ENCODE peak calls at places on chromosome 3, in eight cellular contexts. One of them, this sample, is unnamed.

GRCh38 chr3:187989458-187990153 is 164.4 kb upstream of the LPP start:
- DNase-seq in adrenal gland: no peak
- DNase-seq in psoas muscle: no peak
- DNase-seq in tibial artery: no peak
- DNase-seq in effector memory CD4-positive, alpha-beta T cell: no peak
- DNase-seq in left ventricle myocardium inferior: no peak
- DNase-seq in body of pancreas: no peak
- DNase-seq in tibial nerve: no peak
- DNase-seq in this sample: no peak

GRCh38 chr3:81195483-81195882 is 566.0 kb downstream of the GBE1 start:
- DNase-seq in adrenal gland: no peak
- DNase-seq in psoas muscle: no peak
- DNase-seq in tibial artery: no peak
- DNase-seq in effector memory CD4-positive, alpha-beta T cell: no peak
- DNase-seq in left ventricle myocardium inferior: no peak
- DNase-seq in body of pancreas: no peak
- DNase-seq in tibial nerve: no peak
- DNase-seq in this sample: no peak

GRCh38 chr3:131555456-131555855 is 52.7 kb upstream of the MRPL3 start:
- DNase-seq in adrenal gland: no peak
- DNase-seq in psoas muscle: no peak
- DNase-seq in tibial artery: no peak
- DNase-seq in effector memory CD4-positive, alpha-beta T cell: no peak
- DNase-seq in left ventricle myocardium inferior: no peak
- DNase-seq in body of pancreas: no peak
- DNase-seq in tibial nerve: no peak
- DNase-seq in this sample: no peak

GRCh38 chr3:142886938-142887337 is 1.9 kb downstream of the PCOLCE2 start:
- DNase-seq in adrenal gland: no peak
- DNase-seq in psoas muscle: no peak
- DNase-seq in tibial artery: no peak
- DNase-seq in effector memory CD4-positive, alpha-beta T cell: no peak
- DNase-seq in left ventricle myocardium inferior: no peak
- DNase-seq in body of pancreas: no peak
- DNase-seq in tibial nerve: no peak
- DNase-seq in this sample: no peak

GRCh38 chr3:25493786-25494185 is 65.7 kb downstream of the RARB start:
- DNase-seq in adrenal gland: no peak
- DNase-seq in psoas muscle: no peak
- DNase-seq in tibial artery: no peak
- DNase-seq in effector memory CD4-positive, alpha-beta T cell: no peak
- DNase-seq in left ventricle myocardium inferior: no peak
- DNase-seq in body of pancreas: no peak
- DNase-seq in tibial nerve: no peak
- DNase-seq in this sample: no peak

GRCh38 chr3:63613561-63613960 is 38.9 kb upstream of the SNTN start:
- DNase-seq in adrenal gland: no peak
- DNase-seq in psoas muscle: no peak
- DNase-seq in tibial artery: no peak
- DNase-seq in effector memory CD4-positive, alpha-beta T cell: no peak
- DNase-seq in left ventricle myocardium inferior: no peak
- DNase-seq in body of pancreas: no peak
- DNase-seq in tibial nerve: no peak
- DNase-seq in this sample: no peak

GRCh38 chr3:125108833-125109540 is 53.2 kb upstream of the HEG1 start:
- DNase-seq in adrenal gland: no peak
- DNase-seq in psoas muscle: no peak
- DNase-seq in tibial artery: no peak
- DNase-seq in effector memory CD4-positive, alpha-beta T cell: no peak
- DNase-seq in left ventricle myocardium inferior: no peak
- DNase-seq in body of pancreas: no peak
- DNase-seq in tibial nerve: no peak
- DNase-seq in this sample: no peak

GRCh38 chr3:101379695-101380376 is 59.5 kb upstream of the IMPG2 start:
- DNase-seq in adrenal gland: no peak
- DNase-seq in psoas muscle: no peak
- DNase-seq in tibial artery: no peak
- DNase-seq in effector memory CD4-positive, alpha-beta T cell: no peak
- DNase-seq in left ventricle myocardium inferior: no peak
- DNase-seq in body of pancreas: no peak
- DNase-seq in tibial nerve: no peak
- DNase-seq in this sample: no peak

GRCh38 chr3:78804251-78805037 is 963.4 kb downstream of the ROBO1 start:
- DNase-seq in adrenal gland: no peak
- DNase-seq in psoas muscle: no peak
- DNase-seq in tibial artery: no peak
- DNase-seq in effector memory CD4-positive, alpha-beta T cell: no peak
- DNase-seq in left ventricle myocardium inferior: no peak
- DNase-seq in body of pancreas: no peak
- DNase-seq in tibial nerve: no peak
- DNase-seq in this sample: no peak

GRCh38 chr3:27134165-27134796 is 234.9 kb downstream of the NEK10 start:
- DNase-seq in adrenal gland: peak; percentile 72
- DNase-seq in psoas muscle: peak; percentile 60
- DNase-seq in tibial artery: peak; percentile 58
- DNase-seq in effector memory CD4-positive, alpha-beta T cell: peak; percentile 14
- DNase-seq in left ventricle myocardium inferior: peak; percentile 49
- DNase-seq in body of pancreas: peak; percentile 56
- DNase-seq in tibial nerve: peak; percentile 52
- DNase-seq in this sample: peak; percentile 67

GRCh38 chr3:197463279-197463678 is 92.5 kb downstream of the BDH1 start:
- DNase-seq in adrenal gland: no peak
- DNase-seq in psoas muscle: no peak
- DNase-seq in tibial artery: no peak
- DNase-seq in effector memory CD4-positive, alpha-beta T cell: no peak
- DNase-seq in left ventricle myocardium inferior: no peak
- DNase-seq in body of pancreas: no peak
- DNase-seq in tibial nerve: no peak
- DNase-seq in this sample: no peak

GRCh38 chr3:141086188-141086587 is 35.0 kb downstream of the SPSB4 start:
- DNase-seq in adrenal gland: no peak
- DNase-seq in psoas muscle: no peak
- DNase-seq in tibial artery: no peak
- DNase-seq in effector memory CD4-positive, alpha-beta T cell: no peak
- DNase-seq in left ventricle myocardium inferior: no peak
- DNase-seq in body of pancreas: no peak
- DNase-seq in tibial nerve: no peak
- DNase-seq in this sample: no peak
- H3K4me1 ChIP-seq in adrenal gland: no peaks in the 10 kb centered on the region
- H3K4me1 ChIP-seq in psoas muscle: peaks cover 27% of the 10 kb centered on the region
- H3K4me1 ChIP-seq in tibial artery: no peaks in the 10 kb centered on the region
- H3K4me1 ChIP-seq in effector memory CD4-positive, alpha-beta T cell: no peaks in the 10 kb centered on the region
- H3K4me1 ChIP-seq in left ventricle myocardium inferior: peaks cover 47% of the 10 kb centered on the region
- H3K4me1 ChIP-seq in body of pancreas: peaks cover 77% of the 10 kb centered on the region
- H3K4me1 ChIP-seq in tibial nerve: no peaks in the 10 kb centered on the region
- H3K4me1 ChIP-seq in this sample: no peaks in the 10 kb centered on the region

GRCh38 chr3:54954019-54954418 is 26.2 kb upstream of the LRTM1 start:
- DNase-seq in adrenal gland: peak; percentile 64
- DNase-seq in psoas muscle: peak; percentile 17
- DNase-seq in tibial artery: no peak
- DNase-seq in effector memory CD4-positive, alpha-beta T cell: no peak
- DNase-seq in left ventricle myocardium inferior: no peak
- DNase-seq in body of pancreas: peak; percentile 5
- DNase-seq in tibial nerve: no peak
- DNase-seq in this sample: no peak

GRCh38 chr3:54954516-54954915 is 26.7 kb upstream of the LRTM1 start:
- DNase-seq in adrenal gland: no peak
- DNase-seq in psoas muscle: no peak
- DNase-seq in tibial artery: no peak
- DNase-seq in effector memory CD4-positive, alpha-beta T cell: no peak
- DNase-seq in left ventricle myocardium inferior: no peak
- DNase-seq in body of pancreas: no peak
- DNase-seq in tibial nerve: no peak
- DNase-seq in this sample: no peak

GRCh38 chr3:54951405-54951804 is 23.5 kb upstream of the LRTM1 start:
- DNase-seq in adrenal gland: peak; percentile 84
- DNase-seq in psoas muscle: peak; percentile 86
- DNase-seq in tibial artery: peak; percentile 74
- DNase-seq in effector memory CD4-positive, alpha-beta T cell: no peak
- DNase-seq in left ventricle myocardium inferior: peak; percentile 82
- DNase-seq in body of pancreas: peak; percentile 68
- DNase-seq in tibial nerve: peak; percentile 50
- DNase-seq in this sample: no peak

GRCh38 chr3:54949491-54950044 is 21.7 kb upstream of the LRTM1 start:
- DNase-seq in adrenal gland: no peak
- DNase-seq in psoas muscle: no peak
- DNase-seq in tibial artery: no peak
- DNase-seq in effector memory CD4-positive, alpha-beta T cell: no peak
- DNase-seq in left ventricle myocardium inferior: no peak
- DNase-seq in body of pancreas: no peak
- DNase-seq in tibial nerve: no peak
- DNase-seq in this sample: no peak

GRCh38 chr3:54950391-54951003 is 22.6 kb upstream of the LRTM1 start:
- DNase-seq in adrenal gland: no peak
- DNase-seq in psoas muscle: no peak
- DNase-seq in tibial artery: no peak
- DNase-seq in effector memory CD4-positive, alpha-beta T cell: no peak
- DNase-seq in left ventricle myocardium inferior: no peak
- DNase-seq in body of pancreas: no peak
- DNase-seq in tibial nerve: no peak
- DNase-seq in this sample: no peak
- H3K4me1 ChIP-seq in adrenal gland: no peaks in the 10 kb centered on the region
- H3K4me1 ChIP-seq in psoas muscle: peaks cover 14% of the 10 kb centered on the region
- H3K4me1 ChIP-seq in tibial artery: no peaks in the 10 kb centered on the region
- H3K4me1 ChIP-seq in effector memory CD4-positive, alpha-beta T cell: no peaks in the 10 kb centered on the region
- H3K4me1 ChIP-seq in left ventricle myocardium inferior: peaks cover 34% of the 10 kb centered on the region
- H3K4me1 ChIP-seq in body of pancreas: no peaks in the 10 kb centered on the region
- H3K4me1 ChIP-seq in tibial nerve: no peaks in the 10 kb centered on the region
- H3K4me1 ChIP-seq in this sample: no peaks in the 10 kb centered on the region

GRCh38 chr3:126468028-126468891 is 7.4 kb downstream of the ZXDC start:
- DNase-seq in adrenal gland: peak; percentile 61
- DNase-seq in psoas muscle: no peak
- DNase-seq in tibial artery: peak; percentile 17
- DNase-seq in effector memory CD4-positive, alpha-beta T cell: no peak
- DNase-seq in left ventricle myocardium inferior: no peak
- DNase-seq in body of pancreas: no peak
- DNase-seq in tibial nerve: no peak
- DNase-seq in this sample: no peak

GRCh38 chr3:126469479-126469878 is 6.2 kb downstream of the ZXDC start:
- DNase-seq in adrenal gland: no peak
- DNase-seq in psoas muscle: no peak
- DNase-seq in tibial artery: peak; percentile 8
- DNase-seq in effector memory CD4-positive, alpha-beta T cell: no peak
- DNase-seq in left ventricle myocardium inferior: no peak
- DNase-seq in body of pancreas: no peak
- DNase-seq in tibial nerve: no peak
- DNase-seq in this sample: no peak

GRCh38 chr3:126466886-126467610 is 8.6 kb downstream of the ZXDC start:
- DNase-seq in adrenal gland: peak; percentile 19
- DNase-seq in psoas muscle: no peak
- DNase-seq in tibial artery: peak; percentile 8
- DNase-seq in effector memory CD4-positive, alpha-beta T cell: no peak
- DNase-seq in left ventricle myocardium inferior: no peak
- DNase-seq in body of pancreas: peak; percentile 30
- DNase-seq in tibial nerve: no peak
- DNase-seq in this sample: no peak

GRCh38 chr3:126465928-126466564 is 9.6 kb downstream of the ZXDC start:
- DNase-seq in adrenal gland: peak; percentile 52
- DNase-seq in psoas muscle: no peak
- DNase-seq in tibial artery: peak; percentile 43
- DNase-seq in effector memory CD4-positive, alpha-beta T cell: no peak
- DNase-seq in left ventricle myocardium inferior: no peak
- DNase-seq in body of pancreas: peak; percentile 83
- DNase-seq in tibial nerve: no peak
- DNase-seq in this sample: no peak

DNA sequence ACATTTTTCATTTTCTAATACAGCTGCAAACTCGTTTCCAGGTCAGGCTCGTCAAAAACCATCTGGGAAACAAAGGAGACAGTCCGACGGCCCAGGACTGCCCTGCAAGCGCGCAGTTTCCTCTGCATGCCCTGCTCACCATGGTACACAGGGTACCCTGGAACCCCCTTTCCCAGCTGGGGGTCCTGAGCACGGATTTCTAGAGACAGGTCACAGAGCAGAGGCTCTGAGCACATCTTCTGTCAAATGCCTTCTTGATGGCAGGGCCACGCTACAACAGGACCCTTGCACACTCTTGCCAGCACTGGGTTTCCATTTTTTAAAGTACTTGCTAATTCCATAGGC is 8.1 kb downstream of the ZXDC start:
- DNase-seq in adrenal gland: peak; percentile 16
- DNase-seq in psoas muscle: no peak
- DNase-seq in tibial artery: peak; percentile 3
- DNase-seq in effector memory CD4-positive, alpha-beta T cell: no peak
- DNase-seq in left ventricle myocardium inferior: no peak
- DNase-seq in body of pancreas: no peak
- DNase-seq in tibial nerve: no peak
- DNase-seq in this sample: no peak
- H3K4me1 ChIP-seq in adrenal gland: peaks cover 32% of the 10 kb centered on the region
- H3K4me1 ChIP-seq in psoas muscle: peaks cover 87% of the 10 kb centered on the region
- H3K4me1 ChIP-seq in tibial artery: no peaks in the 10 kb centered on the region
- H3K4me1 ChIP-seq in effector memory CD4-positive, alpha-beta T cell: peaks cover 6% of the 10 kb centered on the region
- H3K4me1 ChIP-seq in left ventricle myocardium inferior: peaks cover 70% of the 10 kb centered on the region
- H3K4me1 ChIP-seq in body of pancreas: peaks cover 71% of the 10 kb centered on the region
- H3K4me1 ChIP-seq in tibial nerve: peaks cover 10% of the 10 kb centered on the region
- H3K4me1 ChIP-seq in this sample: peaks cover 10% of the 10 kb centered on the region

GRCh38 chr3:180332608-180333007 is 269.4 kb upstream of the TTC14 start:
- DNase-seq in adrenal gland: no peak
- DNase-seq in psoas muscle: no peak
- DNase-seq in tibial artery: no peak
- DNase-seq in effector memory CD4-positive, alpha-beta T cell: no peak
- DNase-seq in left ventricle myocardium inferior: no peak
- DNase-seq in body of pancreas: no peak
- DNase-seq in tibial nerve: no peak
- DNase-seq in this sample: no peak

GRCh38 chr3:180330440-180330839 is 271.5 kb upstream of the TTC14 start:
- DNase-seq in adrenal gland: no peak
- DNase-seq in psoas muscle: no peak
- DNase-seq in tibial artery: no peak
- DNase-seq in effector memory CD4-positive, alpha-beta T cell: no peak
- DNase-seq in left ventricle myocardium inferior: no peak
- DNase-seq in body of pancreas: no peak
- DNase-seq in tibial nerve: no peak
- DNase-seq in this sample: no peak

GRCh38 chr3:180325958-180326357 is 276.0 kb upstream of the TTC14 start:
- DNase-seq in adrenal gland: no peak
- DNase-seq in psoas muscle: no peak
- DNase-seq in tibial artery: no peak
- DNase-seq in effector memory CD4-positive, alpha-beta T cell: no peak
- DNase-seq in left ventricle myocardium inferior: no peak
- DNase-seq in body of pancreas: no peak
- DNase-seq in tibial nerve: no peak
- DNase-seq in this sample: no peak

GRCh38 chr3:180329187-180329586 is 272.8 kb upstream of the TTC14 start:
- DNase-seq in adrenal gland: no peak
- DNase-seq in psoas muscle: no peak
- DNase-seq in tibial artery: no peak
- DNase-seq in effector memory CD4-positive, alpha-beta T cell: no peak
- DNase-seq in left ventricle myocardium inferior: no peak
- DNase-seq in body of pancreas: no peak
- DNase-seq in tibial nerve: no peak
- DNase-seq in this sample: no peak

DNA sequence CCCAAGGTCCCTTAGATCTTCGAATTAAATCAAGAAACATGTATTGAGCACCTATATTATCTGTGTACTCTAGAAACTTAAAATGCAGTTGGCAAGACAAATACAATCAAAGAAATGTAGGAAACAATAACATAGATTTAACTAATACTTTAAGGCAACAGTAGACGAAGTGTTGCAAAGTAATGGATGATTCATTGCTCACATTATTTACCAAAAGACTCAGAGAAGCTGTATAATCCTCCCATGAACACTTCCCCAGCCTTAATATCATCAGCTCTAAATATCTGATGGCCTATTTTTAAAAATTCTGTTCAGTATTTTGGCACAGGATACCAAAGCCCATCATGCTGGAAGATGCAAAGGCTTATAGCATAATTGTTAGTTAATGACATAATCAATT is 272.1 kb upstream of the TTC14 start:
- DNase-seq in adrenal gland: no peak
- DNase-seq in psoas muscle: no peak
- DNase-seq in tibial artery: no peak
- DNase-seq in effector memory CD4-positive, alpha-beta T cell: no peak
- DNase-seq in left ventricle myocardium inferior: no peak
- DNase-seq in body of pancreas: no peak
- DNase-seq in tibial nerve: no peak
- DNase-seq in this sample: no peak
- H3K4me1 ChIP-seq in adrenal gland: no peaks in the 10 kb centered on the region
- H3K4me1 ChIP-seq in psoas muscle: no peaks in the 10 kb centered on the region
- H3K4me1 ChIP-seq in tibial artery: no peaks in the 10 kb centered on the region
- H3K4me1 ChIP-seq in effector memory CD4-positive, alpha-beta T cell: no peaks in the 10 kb centered on the region
- H3K4me1 ChIP-seq in left ventricle myocardium inferior: no peaks in the 10 kb centered on the region
- H3K4me1 ChIP-seq in body of pancreas: no peaks in the 10 kb centered on the region
- H3K4me1 ChIP-seq in tibial nerve: no peaks in the 10 kb centered on the region
- H3K4me1 ChIP-seq in this sample: no peaks in the 10 kb centered on the region

This sample was measured in CD4-positive, CD25-positive, alpha-beta regulatory T cell.